ENCODE peak calls at places on chromosomes 1 and 21, in seven cellular contexts. L is SK-N-SH, A is HepG2, P is GM12892, O is H1, G is K562, R is GM12878. Y is an unnamed sample.

GRCh38 chr21:35868869-35869223 is 191.5 kb downstream of the SETD4 start:
- DNase-seq in L (no peak), A (no peak), G (no peak), P (no peak), O (no peak), R (no peak), Y (no peak)

GRCh38 chr1:115469703-115470476 is 131.8 kb upstream of the NGF start:
- DNase-seq in L (peak; percentile 77), A (peak; percentile 8), P (peak; percentile 28), R (no peak), O (peak; percentile 90), G (peak; percentile 59), Y (peak; percentile 50)

GRCh38 chr1:74422379-74423155 is 89.8 kb downstream of the LRRC53 start:
- DNase-seq in A (no peak), G (no peak), O (no peak), L (no peak), R (no peak), P (no peak), Y (no peak)

GRCh38 chr1:6157132-6157527 is 23.0 kb downstream of the CHD5 start:
- DNase-seq in A (no peak), G (no peak), L (no peak), O (no peak), P (no peak), R (no peak), Y (no peak)

GRCh38 chr1:115222616-115223402 is 115.2 kb downstream of the NGF start:
- DNase-seq in L (no peak), P (no peak), A (no peak), G (no peak), R (no peak), O (no peak), Y (no peak)

GRCh38 chr1:22794691-22795090 is 84.1 kb downstream of the EPHB2 start:
- DNase-seq in A (no peak), P (no peak), R (no peak), G (no peak), L (peak; percentile 55), O (no peak), Y (no peak)

GRCh38 chr1:44609412-44609767 is 64.9 kb downstream of the TMEM53 start:
- DNase-seq in R (no peak), A (peak; percentile 28), G (peak; percentile 87), P (no peak), O (peak; percentile 93), L (peak; percentile 76), Y (no peak)

GRCh38 chr1:18815203-18815531 is 44.3 kb downstream of the TAS1R2 start:
- DNase-seq in P (no peak), R (no peak), L (no peak), O (no peak), G (no peak), A (no peak), Y (no peak)

GRCh38 chr1:233613252-233614172 is at the start of gene KCNK1:
- DNase-seq in O (peak; percentile 86), A (no peak), P (peak; percentile 23), R (no peak), G (peak; percentile 78), L (peak; percentile 90), Y (no peak)

GRCh38 chr1:198253259-198253658 is 96.5 kb downstream of the NEK7 start:
- DNase-seq in O (no peak), A (no peak), G (no peak), R (peak; percentile 30), P (no peak), L (no peak), Y (no peak)

GRCh38 chr1:232648316-232648715 is 18.4 kb upstream of the SIPA1L2 start:
- DNase-seq in L (no peak), P (no peak), O (no peak), R (no peak), A (no peak), G (no peak), Y (no peak)

GRCh38 chr1:214660900-214661299 is 57.9 kb downstream of the CENPF start:
- DNase-seq in O (no peak), L (no peak), G (no peak), R (no peak), A (peak; percentile 6), P (no peak), Y (no peak)

GRCh38 chr1:78651247-78651646 is 1.6 kb downstream of the IFI44 start:
- DNase-seq in G (no peak), L (no peak), A (no peak), R (no peak), P (no peak), O (no peak), Y (no peak)

GRCh38 chr1:116769561-116769977 is 15.3 kb downstream of the CD2 start:
- DNase-seq in A (no peak), P (no peak), O (no peak), G (no peak), L (no peak), R (peak; percentile 68), Y (peak; percentile 23)

GRCh38 chr1:12344611-12345299 is 114.9 kb downstream of the VPS13D start:
- DNase-seq in R (peak; percentile 31), O (no peak), G (no peak), P (no peak), A (no peak), L (peak; percentile 14), Y (no peak)

GRCh38 chr1:21436488-21437340 is 3.2 kb upstream of the NBPF3 start:
- DNase-seq in R (no peak), G (no peak), A (no peak), L (peak; percentile 56), O (peak; percentile 80), P (no peak), Y (no peak)

GRCh38 chr21:31232344-31232743 is 111.7 kb downstream of the TIAM1 start:
- DNase-seq in O (no peak), P (no peak), G (no peak), R (no peak), A (no peak), L (no peak), Y (no peak)

GRCh38 chr1:185601189-185601588 is 133.0 kb upstream of the HMCN1 start:
- DNase-seq in R (no peak), A (no peak), P (no peak), O (no peak), L (no peak), G (no peak), Y (no peak)

GRCh38 chr1:212498243-212498642 is 65.5 kb downstream of the NENF start:
- DNase-seq in R (no peak), O (no peak), G (peak; percentile 50), P (no peak), A (no peak), L (no peak), Y (no peak)

GRCh38 chr1:246417152-246417812 is 89.8 kb downstream of the SMYD3 start:
- DNase-seq in R (no peak), L (no peak), A (no peak), P (no peak), O (no peak), G (no peak), Y (no peak)

GRCh38 chr21:44702973-44703730 is 6.2 kb downstream of the KRTAP10-12 start:
- DNase-seq in O (no peak), A (peak; percentile 55), P (no peak), R (no peak), L (peak; percentile 18), G (no peak), Y (no peak)

GRCh38 chr1:100188617-100189016 is 10.6 kb upstream of the LRRC39 start:
- DNase-seq in G (no peak), L (peak; percentile 45), A (no peak), R (peak; percentile 31), O (no peak), P (no peak), Y (no peak)

GRCh38 chr1:153659175-153659534 is 652 bp downstream of the SNAPIN start:
- DNase-seq in R (no peak), A (no peak), P (no peak), L (no peak), G (no peak), O (no peak), Y (no peak)

GRCh38 chr1:98749152-98749756 is 87.7 kb downstream of the SNX7 start:
- DNase-seq in G (no peak), P (no peak), R (no peak), O (no peak), L (no peak), A (no peak), Y (no peak)

GRCh38 chr1:27525296-27526271 is 35.6 kb upstream of the WASF2 start:
- DNase-seq in R (peak; percentile 53), A (no peak), G (peak; percentile 97), P (peak; percentile 77), L (no peak), O (peak; percentile 81), Y (peak; percentile 82)

GRCh38 chr21:18493420-18493819 is 89.8 kb upstream of the TMPRSS15 start:
- DNase-seq in R (no peak), A (no peak), L (no peak), O (no peak), G (no peak), P (no peak), Y (no peak)

GRCh38 chr1:167555971-167556714 is 2.6 kb upstream of the CREG1 start:
- DNase-seq in O (peak; percentile 87), A (peak; percentile 58), P (no peak), L (peak; percentile 59), G (peak; percentile 89), R (no peak), Y (no peak)
- TF ChIP-seq TAF1 in O (no peak), A (no peak), P (no peak), L (no peak), G (no peak), R (no peak), Y (no peak)

DNA sequence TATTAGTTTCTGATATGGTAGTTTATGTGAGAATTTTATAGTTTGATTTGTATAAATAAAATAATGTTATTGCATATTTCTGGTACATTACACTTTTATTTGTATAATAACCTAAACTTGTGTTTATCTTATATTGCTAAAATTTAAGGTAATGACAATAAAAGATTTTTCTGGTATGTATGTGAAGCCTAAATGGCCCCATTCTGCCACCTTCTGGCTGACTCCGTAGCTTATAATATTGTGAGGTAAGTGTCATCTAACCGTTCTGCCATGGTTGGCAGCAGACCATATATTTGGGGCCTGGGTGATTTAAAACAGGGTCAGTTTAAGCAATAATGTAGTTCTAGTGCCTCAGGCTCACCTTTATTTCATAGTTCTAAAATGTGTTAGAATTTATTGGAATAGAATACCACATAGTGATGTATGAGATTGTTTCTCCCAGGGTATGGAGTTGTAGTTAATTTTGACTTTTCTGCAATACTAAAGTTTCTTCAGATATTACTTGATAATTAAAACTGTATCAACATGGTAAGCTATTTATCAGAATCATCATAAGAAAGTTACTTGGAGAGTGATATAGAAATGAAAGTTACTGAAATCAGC is 21.2 kb upstream of the PRKACB start:
- DNase-seq in P (no peak), G (peak; percentile 71), L (peak; percentile 26), A (peak; percentile 38), R (no peak), O (no peak), Y (no peak)
- TF ChIP-seq TAF1 in P (no peak), G (no peak), L (no peak), A (no peak), R (no peak), O (no peak), Y (no peak)

DNA sequence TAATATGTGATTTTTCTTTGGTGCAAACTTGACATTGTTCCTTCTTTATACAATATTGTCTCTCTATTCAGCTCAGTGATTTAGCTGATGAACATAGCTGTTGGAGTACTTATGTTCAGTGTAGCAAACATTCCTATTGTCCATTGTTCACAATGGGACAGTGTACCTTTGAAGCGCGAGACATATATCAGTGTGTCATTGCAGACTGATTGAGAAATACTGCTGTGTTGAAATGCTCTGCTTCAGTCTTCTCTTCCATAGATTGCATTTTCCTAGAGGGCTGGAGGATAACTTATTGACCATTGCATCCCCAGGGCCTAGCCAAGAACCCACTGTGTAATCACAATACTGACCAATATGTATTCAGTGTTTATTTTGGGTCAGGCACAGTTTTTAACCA is 46.5 kb downstream of the HLX start:
- DNase-seq in A (peak; percentile 67), P (no peak), L (no peak), O (no peak), R (no peak), G (no peak), Y (no peak)
- TF ChIP-seq TAF1 in A (no peak), P (no peak), L (no peak), O (no peak), R (no peak), G (no peak), Y (no peak)

GRCh38 chr1:228236744-228237143 is 28.9 kb downstream of the OBSCN start:
- DNase-seq in P (no peak), R (no peak), A (peak; percentile 55), G (peak; percentile 76), L (no peak), O (peak; percentile 87), Y (no peak)
- TF ChIP-seq TAF1 in P (no peak), R (no peak), A (no peak), G (no peak), L (no peak), O (no peak), Y (no peak)

Y was measured in GM12891.